ENCODE peak calls at places on chromosomes 7 and 10, in seven cellular contexts. O, Q, V, X, S, H and P are unnamed samples.

GRCh38 chr7:123929107-123929506 is 4.1 kb downstream of the SPAM1 start:
- DNase-seq in Q (no peak), X (peak; percentile 70), O (peak; percentile 8), H (no peak), V (no peak), S (no peak), P (no peak)

GRCh38 chr10:34979938-34980337 is 110.2 kb downstream of the CUL2 start:
- DNase-seq in O (no peak), H (no peak), S (no peak), X (no peak), V (no peak), Q (no peak), P (no peak)

GRCh38 chr10:24952146-24952700 is at the start of gene PRTFDC1:
- DNase-seq in O (peak; percentile 82), V (no peak), X (no peak), H (peak; percentile 69), S (no peak), Q (peak; percentile 38), P (no peak)

GRCh38 chr10:16673443-16673842 is 143.8 kb downstream of the RSU1 start:
- DNase-seq in S (no peak), Q (no peak), O (peak; percentile 93), H (no peak), V (no peak), X (no peak), P (no peak)

GRCh38 chr7:5143106-5143505 is 46.9 kb upstream of the WIPI2 start:
- DNase-seq in S (peak; percentile 17), V (no peak), H (peak; percentile 26), X (no peak), O (no peak), Q (no peak), P (no peak)

GRCh38 chr7:3191545-3191944 is 109.5 kb upstream of the SDK1 start:
- DNase-seq in X (no peak), O (no peak), Q (no peak), V (no peak), H (no peak), S (no peak), P (no peak)

GRCh38 chr10:122419890-122420623 is 34.4 kb upstream of the ARMS2 start:
- DNase-seq in H (no peak), V (peak; percentile 80), O (no peak), Q (no peak), X (no peak), S (no peak), P (no peak)

GRCh38 chr10:70600512-70601395 is 1.8 kb downstream of the PRF1 start:
- DNase-seq in O (no peak), H (no peak), S (no peak), X (no peak), Q (no peak), V (no peak), P (no peak)

GRCh38 chr10:89158446-89158845 is 48.7 kb downstream of the CH25H start:
- DNase-seq in H (no peak), Q (no peak), S (no peak), V (peak; percentile 37), O (no peak), X (no peak), P (no peak)

GRCh38 chr7:17779381-17779780 is 160.9 kb downstream of the SNX13 start:
- DNase-seq in V (no peak), Q (no peak), S (no peak), O (no peak), X (no peak), H (no peak), P (no peak)

GRCh38 chr10:115711306-115711705 is 561.7 kb downstream of the GFRA1 start:
- DNase-seq in S (no peak), V (no peak), H (no peak), Q (no peak), O (no peak), X (no peak), P (no peak)

GRCh38 chr10:13000431-13000830 is 1.1 kb downstream of the CCDC3 start:
- DNase-seq in V (no peak), O (no peak), S (no peak), X (peak; percentile 39), H (no peak), Q (no peak), P (no peak)

GRCh38 chr7:101717986-101718746 is 89.1 kb upstream of the MYL10 start:
- DNase-seq in V (peak; percentile 65), O (peak; percentile 56), Q (no peak), X (no peak), H (no peak), S (no peak), P (no peak)

GRCh38 chr7:70210200-70210960 is 612.1 kb downstream of the AUTS2 start:
- DNase-seq in H (no peak), Q (no peak), V (no peak), S (no peak), X (no peak), O (no peak), P (no peak)

GRCh38 chr7:158782638-158783490 is 46.4 kb downstream of the ESYT2 start:
- DNase-seq in O (peak; percentile 26), H (no peak), X (peak; percentile 64), S (no peak), Q (peak; percentile 51), V (peak; percentile 31), P (no peak)

GRCh38 chr7:51995780-51996179 is 679.2 kb upstream of the COBL start:
- DNase-seq in Q (no peak), V (no peak), X (no peak), H (no peak), O (no peak), S (no peak), P (no peak)